ENCODE peak calls at places on chromosomes 12 and 14, in eight cellular contexts. Y is left colon, X is neural progenitor cell, J is tibial nerve, S is foreskin fibroblast, Q is astrocyte of the spinal cord, V is non-pigmented ciliary epithelial cell, E is NCI-H748 treated with DMSO at 0.1 percent for 48 hours. D is an unnamed sample.

GRCh38 chr12:118360785-118361404 is 11.8 kb downstream of the TAOK3 start:
- DNase-seq in Y (no peak), X (no peak), J (no peak), S (peak; percentile 73), Q (peak; percentile 87), V (no peak), E (no peak), D (peak; percentile 42)

GRCh38 chr14:26598672-26599131 is 869 bp upstream of the NOVA1 start:
- DNase-seq in Y (no peak), X (no peak), J (no peak), S (no peak), Q (no peak), V (no peak), E (no peak), D (no peak)

GRCh38 chr12:48199784-48200198 is 3.3 kb downstream of the OR10AD1 start:
- DNase-seq in Y (no peak), X (no peak), J (no peak), S (peak; percentile 64), Q (no peak), V (no peak), E (no peak), D (no peak)

GRCh38 chr12:123572391-123572790 is 12.0 kb upstream of the TMED2 start:
- DNase-seq in Y (no peak), X (no peak), J (no peak), S (no peak), Q (no peak), V (no peak), E (no peak), D (no peak)

GRCh38 chr14:47438650-47439140 is 236.7 kb downstream of the MDGA2 start:
- DNase-seq in Y (no peak), X (no peak), J (no peak), S (no peak), Q (peak; percentile 65), V (peak; percentile 48), E (no peak), D (no peak)

GRCh38 chr12:104699489-104700194 is 242.9 kb downstream of the CHST11 start:
- DNase-seq in Y (no peak), X (no peak), J (no peak), S (peak; percentile 38), Q (no peak), V (no peak), E (no peak), D (peak; percentile 23)

GRCh38 chr14:34051966-34052657 is 101.2 kb upstream of the EGLN3 start:
- DNase-seq in Y (peak; percentile 29), X (no peak), J (no peak), S (peak; percentile 58), Q (peak; percentile 85), V (peak; percentile 48), E (no peak), D (peak; percentile 66)

GRCh38 chr12:1384910-1385309 is 209.5 kb downstream of the FBXL14 start:
- DNase-seq in Y (no peak), X (no peak), J (no peak), S (no peak), Q (no peak), V (no peak), E (no peak), D (no peak)

GRCh38 chr14:60656755-60657608 is 7.7 kb upstream of the SIX1 start:
- DNase-seq in Y (peak; percentile 57), X (peak; percentile 90), J (no peak), S (peak; percentile 91), Q (peak; percentile 78), V (no peak), E (peak; percentile 75), D (peak; percentile 54)

GRCh38 chr12:53561590-53561953 is 54.3 kb upstream of the NPFF start:
- DNase-seq in Y (no peak), X (no peak), J (no peak), S (peak; percentile 84), Q (peak; percentile 93), V (peak; percentile 76), E (no peak), D (peak; percentile 87)